ENCODE peak calls at places on chromosomes 11 and 22, in five cellular contexts. One of them, this sample, is unnamed.

GRCh38 chr11:125062931-125063428 is at the start of gene SLC37A2:
- DNase-seq in neuronal stem cell: peak; percentile 62
- DNase-seq in ascending aorta: peak; percentile 82
- DNase-seq in heart right ventricle: peak; percentile 68
- DNase-seq in fibroblast of lung: peak; percentile 61
- DNase-seq in this sample: peak; percentile 67

GRCh38 chr11:61027141-61027840 is 55.8 kb downstream of the CD6 start:
- DNase-seq in neuronal stem cell: no peak
- DNase-seq in ascending aorta: no peak
- DNase-seq in heart right ventricle: no peak
- DNase-seq in fibroblast of lung: no peak
- DNase-seq in this sample: no peak

GRCh38 chr11:2385156-2386151 is 8.3 kb downstream of the CD81 start:
- DNase-seq in neuronal stem cell: no peak
- DNase-seq in ascending aorta: no peak
- DNase-seq in heart right ventricle: peak; percentile 15
- DNase-seq in fibroblast of lung: no peak
- DNase-seq in this sample: no peak

GRCh38 chr11:69060005-69060404 is 11.3 kb downstream of the TPCN2 start:
- DNase-seq in neuronal stem cell: no peak
- DNase-seq in ascending aorta: no peak
- DNase-seq in heart right ventricle: no peak
- DNase-seq in fibroblast of lung: no peak
- DNase-seq in this sample: no peak

GRCh38 chr22:37370306-37370979 is 56.8 kb downstream of the ELFN2 start:
- DNase-seq in neuronal stem cell: no peak
- DNase-seq in ascending aorta: peak; percentile 67
- DNase-seq in heart right ventricle: peak; percentile 37
- DNase-seq in fibroblast of lung: no peak
- DNase-seq in this sample: no peak

GRCh38 chr11:112784323-112785073 is 176.7 kb upstream of the NCAM1 start:
- DNase-seq in neuronal stem cell: no peak
- DNase-seq in ascending aorta: no peak
- DNase-seq in heart right ventricle: peak; percentile 67
- DNase-seq in fibroblast of lung: peak; percentile 95
- DNase-seq in this sample: no peak

GRCh38 chr11:117384045-117384444 is 56.4 kb downstream of the CEP164 start:
- DNase-seq in neuronal stem cell: no peak
- DNase-seq in ascending aorta: no peak
- DNase-seq in heart right ventricle: no peak
- DNase-seq in fibroblast of lung: peak; percentile 90
- DNase-seq in this sample: no peak

GRCh38 chr11:64007629-64008282 is 21.5 kb downstream of the OTUB1 start:
- DNase-seq in neuronal stem cell: no peak
- DNase-seq in ascending aorta: peak; percentile 88
- DNase-seq in heart right ventricle: peak; percentile 84
- DNase-seq in fibroblast of lung: no peak
- DNase-seq in this sample: peak; percentile 39

GRCh38 chr11:36478700-36479329 is 31.3 kb downstream of the TRAF6 start:
- DNase-seq in neuronal stem cell: peak; percentile 45
- DNase-seq in ascending aorta: no peak
- DNase-seq in heart right ventricle: no peak
- DNase-seq in fibroblast of lung: peak; percentile 43
- DNase-seq in this sample: peak; percentile 58

GRCh38 chr11:79400717-79401330 is 40.0 kb downstream of the TENM4 start:
- DNase-seq in neuronal stem cell: peak; percentile 17
- DNase-seq in ascending aorta: peak; percentile 70
- DNase-seq in heart right ventricle: peak; percentile 39
- DNase-seq in fibroblast of lung: no peak
- DNase-seq in this sample: peak; percentile 28

GRCh38 chr22:29311468-29312217 is 3.9 kb downstream of the RASL10A start:
- DNase-seq in neuronal stem cell: no peak
- DNase-seq in ascending aorta: no peak
- DNase-seq in heart right ventricle: peak; percentile 55
- DNase-seq in fibroblast of lung: no peak
- DNase-seq in this sample: no peak

GRCh38 chr11:105719073-105719846 is 109.4 kb downstream of the GRIA4 start:
- DNase-seq in neuronal stem cell: no peak
- DNase-seq in ascending aorta: no peak
- DNase-seq in heart right ventricle: no peak
- DNase-seq in fibroblast of lung: peak; percentile 88
- DNase-seq in this sample: no peak

GRCh38 chr11:2772544-2773031 is 72.8 kb upstream of the KCNQ1OT1 start:
- DNase-seq in neuronal stem cell: no peak
- DNase-seq in ascending aorta: peak; percentile 31
- DNase-seq in heart right ventricle: no peak
- DNase-seq in fibroblast of lung: peak; percentile 72
- DNase-seq in this sample: no peak

GRCh38 chr22:41976070-41976901 is 7.0 kb downstream of the SEPTIN3 start:
- DNase-seq in neuronal stem cell: no peak
- DNase-seq in ascending aorta: no peak
- DNase-seq in heart right ventricle: peak; percentile 34
- DNase-seq in fibroblast of lung: no peak
- DNase-seq in this sample: peak; percentile 38

GRCh38 chr11:4430060-4430459 is 19.0 kb upstream of the OR52K2 start:
- DNase-seq in neuronal stem cell: no peak
- DNase-seq in ascending aorta: no peak
- DNase-seq in heart right ventricle: no peak
- DNase-seq in fibroblast of lung: no peak
- DNase-seq in this sample: peak; percentile 80

GRCh38 chr11:120501440-120501839 is 10.1 kb upstream of the GRIK4 start:
- DNase-seq in neuronal stem cell: no peak
- DNase-seq in ascending aorta: no peak
- DNase-seq in heart right ventricle: no peak
- DNase-seq in fibroblast of lung: no peak
- DNase-seq in this sample: no peak

GRCh38 chr11:20031155-20032001 is 128.9 kb downstream of the DBX1 start:
- DNase-seq in neuronal stem cell: no peak
- DNase-seq in ascending aorta: no peak
- DNase-seq in heart right ventricle: no peak
- DNase-seq in fibroblast of lung: peak; percentile 98
- DNase-seq in this sample: no peak

GRCh38 chr11:1771700-1772099 is 8.0 kb upstream of the CTSD start:
- DNase-seq in neuronal stem cell: no peak
- DNase-seq in ascending aorta: peak; percentile 75
- DNase-seq in heart right ventricle: no peak
- DNase-seq in fibroblast of lung: peak; percentile 52
- DNase-seq in this sample: no peak

GRCh38 chr11:123168236-123168635 is 26.8 kb downstream of the CLMP start:
- DNase-seq in neuronal stem cell: no peak
- DNase-seq in ascending aorta: no peak
- DNase-seq in heart right ventricle: no peak
- DNase-seq in fibroblast of lung: no peak
- DNase-seq in this sample: no peak

GRCh38 chr11:74820763-74821162 is 72.1 kb downstream of the RNF169 start:
- DNase-seq in neuronal stem cell: no peak
- DNase-seq in ascending aorta: no peak
- DNase-seq in heart right ventricle: no peak
- DNase-seq in fibroblast of lung: peak; percentile 96
- DNase-seq in this sample: no peak

GRCh38 chr22:48223488-48224190 is 1461.2 kb downstream of the TBC1D22A start:
- DNase-seq in neuronal stem cell: no peak
- DNase-seq in ascending aorta: no peak
- DNase-seq in heart right ventricle: no peak
- DNase-seq in fibroblast of lung: no peak
- DNase-seq in this sample: no peak

GRCh38 chr11:9313648-9314290 is 624 bp downstream of the TMEM41B start:
- DNase-seq in neuronal stem cell: no peak
- DNase-seq in ascending aorta: no peak
- DNase-seq in heart right ventricle: no peak
- DNase-seq in fibroblast of lung: peak; percentile 27
- DNase-seq in this sample: peak; percentile 77

GRCh38 chr11:115267228-115267627 is 237.0 kb downstream of the CADM1 start:
- DNase-seq in neuronal stem cell: no peak
- DNase-seq in ascending aorta: no peak
- DNase-seq in heart right ventricle: no peak
- DNase-seq in fibroblast of lung: no peak
- DNase-seq in this sample: no peak

GRCh38 chr11:77107950-77108349 is 5.3 kb downstream of the OMP start:
- DNase-seq in neuronal stem cell: no peak
- DNase-seq in ascending aorta: peak; percentile 80
- DNase-seq in heart right ventricle: no peak
- DNase-seq in fibroblast of lung: peak; percentile 94
- DNase-seq in this sample: peak; percentile 88

DNA sequence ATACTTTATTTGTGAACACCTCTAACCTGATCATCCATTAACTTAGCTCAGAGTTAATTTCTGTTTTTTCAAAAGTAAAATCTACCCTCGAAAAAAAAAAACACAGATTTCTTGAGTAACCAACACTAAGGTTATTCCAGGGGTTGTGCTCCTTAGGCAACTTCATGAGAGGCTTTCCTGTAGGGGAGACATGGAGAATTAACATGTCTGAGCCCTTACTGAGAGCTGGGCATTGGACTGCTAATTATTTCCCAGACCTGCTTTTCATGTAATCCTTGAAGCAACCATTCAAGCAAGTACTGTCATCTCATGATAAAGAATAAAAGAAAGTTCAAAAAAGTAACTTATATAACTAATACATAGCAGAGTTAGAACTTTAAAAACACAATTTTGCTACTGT is 13.5 kb upstream of the UPB1 start:
- DNase-seq in neuronal stem cell: no peak
- DNase-seq in ascending aorta: no peak
- DNase-seq in heart right ventricle: no peak
- DNase-seq in fibroblast of lung: no peak
- DNase-seq in this sample: no peak
- H3K36me3 ChIP-seq in neuronal stem cell: no peaks in the 10 kb centered on the region
- H3K36me3 ChIP-seq in ascending aorta: no peaks in the 10 kb centered on the region
- H3K36me3 ChIP-seq in heart right ventricle: no peaks in the 10 kb centered on the region
- H3K36me3 ChIP-seq in fibroblast of lung: no peaks in the 10 kb centered on the region
- H3K36me3 ChIP-seq in this sample: no peaks in the 10 kb centered on the region

DNA sequence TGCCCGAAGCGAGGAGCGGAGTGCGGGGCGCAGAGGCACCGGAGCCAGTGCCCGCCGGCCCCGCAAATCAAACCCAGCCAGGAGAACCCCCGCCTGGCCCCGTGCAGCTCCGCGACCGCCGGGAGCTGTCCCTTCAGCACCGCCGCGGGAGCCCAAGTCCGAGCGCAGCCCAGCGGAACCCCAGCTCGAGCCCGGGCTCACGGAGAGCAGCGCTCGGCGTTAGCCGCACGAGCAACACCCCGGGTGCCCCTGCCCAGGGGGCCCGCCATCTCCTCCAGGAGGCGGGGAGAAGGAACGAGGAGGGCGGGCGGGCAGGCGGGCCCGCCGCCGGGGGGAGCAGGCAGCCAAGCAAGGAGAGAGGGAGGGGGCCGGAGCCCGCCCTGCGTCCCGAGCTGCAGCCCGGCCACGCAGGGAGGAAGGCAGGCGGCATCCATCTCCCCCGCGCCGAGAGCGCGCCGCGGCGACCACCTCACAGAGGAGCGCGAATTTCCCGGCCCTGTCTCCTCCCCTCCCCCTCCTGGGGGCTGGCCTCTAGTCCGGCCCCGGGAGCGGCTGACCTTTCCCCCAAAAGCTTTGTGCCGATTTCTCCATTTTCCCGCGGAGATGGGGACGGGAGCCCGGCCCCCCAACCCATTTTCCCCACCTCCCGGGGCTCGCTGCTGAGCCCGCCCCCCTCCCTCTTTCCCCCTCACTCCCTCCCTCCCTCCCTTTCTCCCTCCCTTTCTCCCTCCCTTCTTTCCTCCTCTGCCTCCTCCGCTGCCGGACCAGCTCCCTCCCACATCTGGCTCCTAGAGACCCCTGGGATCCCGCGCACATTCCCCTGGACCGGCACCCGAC is 623 bp downstream of the KCNC1 start:
- DNase-seq in neuronal stem cell: peak; percentile 86
- DNase-seq in ascending aorta: peak; percentile 79
- DNase-seq in heart right ventricle: peak; percentile 73
- DNase-seq in fibroblast of lung: peak; percentile 79
- DNase-seq in this sample: peak; percentile 38
- H3K36me3 ChIP-seq in neuronal stem cell: no peaks in the 10 kb centered on the region
- H3K36me3 ChIP-seq in ascending aorta: no peaks in the 10 kb centered on the region
- H3K36me3 ChIP-seq in heart right ventricle: no peaks in the 10 kb centered on the region
- H3K36me3 ChIP-seq in fibroblast of lung: no peaks in the 10 kb centered on the region
- H3K36me3 ChIP-seq in this sample: no peaks in the 10 kb centered on the region

GRCh38 chr11:68043029-68043348 is 4.2 kb downstream of the TCIRG1 start:
- DNase-seq in neuronal stem cell: no peak
- DNase-seq in ascending aorta: no peak
- DNase-seq in heart right ventricle: no peak
- DNase-seq in fibroblast of lung: no peak
- DNase-seq in this sample: no peak

GRCh38 chr11:68040121-68040956 is 1.5 kb downstream of the TCIRG1 start:
- DNase-seq in neuronal stem cell: no peak
- DNase-seq in ascending aorta: peak; percentile 88
- DNase-seq in heart right ventricle: peak; percentile 66
- DNase-seq in fibroblast of lung: peak; percentile 59
- DNase-seq in this sample: peak; percentile 60

GRCh38 chr11:68040957-68041591 is 2.2 kb downstream of the TCIRG1 start:
- DNase-seq in neuronal stem cell: no peak
- DNase-seq in ascending aorta: no peak
- DNase-seq in heart right ventricle: no peak
- DNase-seq in fibroblast of lung: no peak
- DNase-seq in this sample: no peak

GRCh38 chr11:68042219-68043028 is 3.6 kb downstream of the TCIRG1 start:
- DNase-seq in neuronal stem cell: no peak
- DNase-seq in ascending aorta: no peak
- DNase-seq in heart right ventricle: no peak
- DNase-seq in fibroblast of lung: no peak
- DNase-seq in this sample: no peak

GRCh38 chr11:68041617-68042218 is 2.9 kb downstream of the TCIRG1 start:
- DNase-seq in neuronal stem cell: no peak
- DNase-seq in ascending aorta: no peak
- DNase-seq in heart right ventricle: no peak
- DNase-seq in fibroblast of lung: no peak
- DNase-seq in this sample: no peak
- H3K36me3 ChIP-seq in neuronal stem cell: peaks cover 4% of the 10 kb centered on the region
- H3K36me3 ChIP-seq in ascending aorta: peaks cover 42% of the 10 kb centered on the region
- H3K36me3 ChIP-seq in heart right ventricle: no peaks in the 10 kb centered on the region
- H3K36me3 ChIP-seq in fibroblast of lung: peaks cover 28% of the 10 kb centered on the region
- H3K36me3 ChIP-seq in this sample: peaks cover 5% of the 10 kb centered on the region

GRCh38 chr22:50422046-50422445 is 52.8 kb downstream of the SBF1 start:
- DNase-seq in neuronal stem cell: no peak
- DNase-seq in ascending aorta: no peak
- DNase-seq in heart right ventricle: no peak
- DNase-seq in fibroblast of lung: no peak
- DNase-seq in this sample: no peak

GRCh38 chr22:50419116-50419515 is 55.7 kb downstream of the SBF1 start:
- DNase-seq in neuronal stem cell: no peak
- DNase-seq in ascending aorta: no peak
- DNase-seq in heart right ventricle: no peak
- DNase-seq in fibroblast of lung: no peak
- DNase-seq in this sample: no peak

GRCh38 chr22:50418624-50419023 is 56.2 kb downstream of the SBF1 start:
- DNase-seq in neuronal stem cell: no peak
- DNase-seq in ascending aorta: no peak
- DNase-seq in heart right ventricle: no peak
- DNase-seq in fibroblast of lung: no peak
- DNase-seq in this sample: no peak

GRCh38 chr22:50420581-50420980 is 54.3 kb downstream of the SBF1 start:
- DNase-seq in neuronal stem cell: no peak
- DNase-seq in ascending aorta: no peak
- DNase-seq in heart right ventricle: no peak
- DNase-seq in fibroblast of lung: no peak
- DNase-seq in this sample: no peak

DNA sequence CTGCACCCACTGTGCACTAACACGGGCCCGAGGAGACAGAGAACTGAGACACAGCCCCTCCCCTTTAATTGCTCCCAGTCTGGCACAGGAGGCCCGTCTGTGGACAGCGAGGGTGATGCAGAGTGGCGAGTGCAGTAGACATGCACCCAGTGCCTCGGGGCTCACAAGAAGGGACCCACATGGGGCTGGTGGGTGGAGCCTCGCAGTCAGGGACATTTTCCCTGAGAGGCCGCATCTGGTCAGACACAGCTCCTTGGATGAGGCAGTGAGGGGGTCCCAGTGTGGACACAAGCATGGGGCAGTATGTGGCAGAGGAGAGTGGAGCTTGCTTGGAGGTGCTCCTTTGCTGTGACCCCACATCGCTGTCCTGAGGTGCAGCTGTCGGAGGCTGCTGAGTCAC is 54.8 kb downstream of the SBF1 start:
- DNase-seq in neuronal stem cell: no peak
- DNase-seq in ascending aorta: no peak
- DNase-seq in heart right ventricle: no peak
- DNase-seq in fibroblast of lung: no peak
- DNase-seq in this sample: no peak
- H3K36me3 ChIP-seq in neuronal stem cell: peaks cover 74% of the 10 kb centered on the region
- H3K36me3 ChIP-seq in ascending aorta: peaks cover 90% of the 10 kb centered on the region
- H3K36me3 ChIP-seq in heart right ventricle: peaks cover 14% of the 10 kb centered on the region
- H3K36me3 ChIP-seq in fibroblast of lung: peaks cover 40% of the 10 kb centered on the region
- H3K36me3 ChIP-seq in this sample: peaks cover 42% of the 10 kb centered on the region

This sample was measured in small intestine.